ENCODE peak calls at places on chromosomes 1 and 21, in ten cellular contexts. A is hepatocyte; F is RWPE1; H is endothelial cell; Z is CD4-positive, alpha-beta T cell; T is stomach; R is nephron progenitor cell; E is thoracic aorta; W is body of pancreas; Q is Peyer's patch. C is an unnamed sample.

GRCh38 chr1:227562923-227563318 is 435 bp upstream of the ZNF678 start:
- DNase-seq in Q (no peak), A (no peak), R (no peak), E (no peak), W (no peak), T (no peak), F (no peak), Z (no peak), H (no peak), C (peak; percentile 30)

GRCh38 chr1:204359131-204359473 is 627 bp downstream of the PLEKHA6 start:
- DNase-seq in T (no peak), R (peak; percentile 25), Z (no peak), E (no peak), F (no peak), W (no peak), A (no peak), H (no peak), Q (no peak), C (no peak)

GRCh38 chr1:102434421-102434820 is 437.7 kb upstream of the OLFM3 start:
- DNase-seq in Q (no peak), T (no peak), F (no peak), Z (no peak), R (peak; percentile 31), A (peak; percentile 36), H (peak; percentile 27), E (no peak), W (no peak), C (peak; percentile 21)

GRCh38 chr1:176073524-176074157 is 133.4 kb downstream of the COP1 start:
- DNase-seq in T (no peak), Q (peak; percentile 30), F (peak; percentile 44), Z (no peak), W (peak; percentile 29), R (peak; percentile 52), E (peak; percentile 11), A (peak; percentile 83), H (peak; percentile 64), C (peak; percentile 39)

GRCh38 chr1:226125831-226126230 is 60.7 kb downstream of the ACBD3 start:
- DNase-seq in T (no peak), H (no peak), Z (no peak), E (no peak), R (no peak), F (no peak), W (no peak), Q (no peak), A (no peak), C (no peak)

GRCh38 chr21:33976980-33977720 is 61.5 kb upstream of the ATP5PO start:
- DNase-seq in Q (no peak), Z (no peak), H (no peak), T (no peak), F (no peak), R (no peak), E (no peak), W (no peak), A (no peak), C (no peak)

GRCh38 chr1:223248787-223249175 is 105.7 kb upstream of the TLR5 start:
- DNase-seq in W (no peak), T (peak; percentile 1), Z (peak; percentile 32), H (no peak), E (no peak), R (no peak), Q (no peak), A (no peak), F (no peak), C (no peak)

GRCh38 chr1:231937013-231937754 is 310.6 kb downstream of the DISC1 start:
- DNase-seq in A (peak; percentile 52), E (no peak), Q (no peak), F (no peak), T (no peak), H (no peak), R (peak; percentile 12), Z (no peak), W (peak; percentile 20), C (no peak)

GRCh38 chr1:145826030-145826429 is 2.0 kb downstream of the POLR3C start:
- DNase-seq in F (no peak), H (no peak), W (no peak), T (no peak), E (no peak), Z (no peak), Q (no peak), R (no peak), A (no peak), C (no peak)

GRCh38 chr1:237709355-237709754 is 181.4 kb downstream of the ZP4 start:
- DNase-seq in W (no peak), E (no peak), A (peak; percentile 16), T (no peak), H (no peak), F (no peak), Z (no peak), Q (no peak), R (no peak), C (no peak)

GRCh38 chr1:193614817-193615216 is 428.4 kb upstream of the B3GALT2 start:
- DNase-seq in E (no peak), Q (no peak), Z (no peak), W (no peak), A (no peak), R (no peak), T (no peak), F (no peak), H (no peak), C (no peak)

GRCh38 chr1:76068542-76068941 is 6.0 kb upstream of the ST6GALNAC3 start:
- DNase-seq in F (no peak), Q (no peak), E (no peak), W (no peak), A (no peak), R (no peak), Z (no peak), T (no peak), H (no peak), C (no peak)

GRCh38 chr1:59367269-59368006 is 70.5 kb downstream of the FGGY start:
- DNase-seq in W (peak; percentile 33), F (no peak), R (peak; percentile 10), Q (peak; percentile 19), A (peak; percentile 58), E (peak; percentile 8), Z (no peak), H (no peak), T (peak; percentile 31), C (no peak)

GRCh38 chr1:224727851-224728250 is 111.7 kb downstream of the CNIH3 start:
- DNase-seq in F (no peak), Z (no peak), A (no peak), T (no peak), H (no peak), Q (no peak), E (no peak), R (no peak), W (no peak), C (no peak)

GRCh38 chr1:159561513-159561912 is 25.7 kb upstream of the OR10J5 start:
- DNase-seq in H (no peak), T (no peak), Q (no peak), F (no peak), E (no peak), A (no peak), R (no peak), W (no peak), Z (no peak), C (no peak)

DNA sequence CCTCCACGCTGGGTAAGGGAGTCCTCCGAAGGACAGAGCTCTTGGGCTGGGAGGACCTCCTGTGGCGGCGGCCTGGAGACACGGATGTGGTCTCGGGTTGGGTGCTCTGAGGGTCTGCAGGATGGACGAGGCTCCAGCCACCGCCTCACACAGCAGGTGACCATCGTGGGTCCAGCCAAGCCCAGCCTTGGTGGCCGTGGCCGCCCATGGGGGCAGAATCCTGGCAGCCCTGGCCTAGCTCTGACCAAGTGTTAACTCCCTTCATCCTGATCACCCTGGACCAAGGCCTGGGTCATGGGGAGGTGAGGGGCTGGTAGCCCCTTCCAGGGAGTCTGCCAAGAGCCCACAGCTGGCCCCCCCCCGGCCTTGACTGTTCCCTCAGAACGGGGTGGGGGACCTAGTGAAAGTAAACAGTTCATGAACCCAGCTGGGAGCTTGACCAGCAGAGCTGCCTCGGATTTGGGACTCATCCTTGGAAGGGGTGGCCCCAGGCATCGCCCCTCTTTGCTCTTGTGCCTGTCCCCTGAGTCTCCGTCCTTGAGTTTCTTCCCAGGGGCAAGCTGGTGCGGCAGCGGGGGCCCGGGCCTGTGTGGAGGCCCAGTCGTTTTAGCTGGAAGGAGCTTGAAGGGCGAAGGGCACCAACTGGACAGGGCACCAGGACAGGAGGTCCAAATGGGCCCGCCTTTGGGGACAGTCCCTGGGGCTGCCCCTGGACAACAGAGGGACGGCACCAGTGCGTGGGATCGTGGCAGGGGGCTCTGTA is 17.8 kb downstream of the ARHGEF16 start:
- DNase-seq in H (no peak), W (no peak), Q (no peak), T (no peak), A (no peak), F (no peak), E (no peak), R (no peak), Z (no peak), C (no peak)
- TF ChIP-seq CTCF in H (no peak), W (no peak), Q (no peak), T (no peak), A (no peak), F (no peak), E (no peak), R (no peak), Z (no peak), C (no peak)

GRCh38 chr1:47561523-47562007 is 123.7 kb downstream of the FOXD2 start:
- DNase-seq in Q (no peak), T (no peak), Z (no peak), E (no peak), A (no peak), R (no peak), F (peak; percentile 80), W (no peak), H (no peak), C (no peak)
- TF ChIP-seq CTCF in Q (no peak), T (no peak), Z (no peak), E (no peak), A (no peak), R (no peak), F (no peak), W (no peak), H (no peak), C (no peak)

DNA sequence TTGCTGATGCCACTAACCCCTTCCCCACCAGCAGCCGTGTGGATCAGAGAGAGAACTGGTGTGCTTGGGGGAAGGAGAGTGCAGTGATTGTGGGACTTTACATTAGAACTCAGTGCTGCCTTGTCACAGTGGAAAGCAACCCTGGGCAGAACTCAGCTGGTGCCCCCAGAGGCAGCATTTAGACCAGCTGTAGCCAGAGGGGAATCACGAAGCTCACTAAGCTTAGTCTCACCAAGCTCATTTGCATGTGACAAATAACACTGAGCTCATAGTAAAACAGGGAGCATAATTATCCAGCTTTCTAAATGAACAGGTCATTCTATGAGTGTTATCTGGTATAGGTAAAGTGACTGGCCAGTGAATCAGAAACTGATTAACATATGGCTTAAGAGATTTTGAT is 9.8 kb upstream of the SMAP2 start:
- DNase-seq in T (no peak), H (no peak), R (no peak), W (no peak), Q (peak; percentile 56), A (no peak), F (no peak), Z (no peak), E (no peak), C (no peak)
- TF ChIP-seq CTCF in T (no peak), H (no peak), R (no peak), W (no peak), Q (no peak), A (no peak), F (no peak), Z (no peak), E (no peak), C (peak; percentile 24)

DNA sequence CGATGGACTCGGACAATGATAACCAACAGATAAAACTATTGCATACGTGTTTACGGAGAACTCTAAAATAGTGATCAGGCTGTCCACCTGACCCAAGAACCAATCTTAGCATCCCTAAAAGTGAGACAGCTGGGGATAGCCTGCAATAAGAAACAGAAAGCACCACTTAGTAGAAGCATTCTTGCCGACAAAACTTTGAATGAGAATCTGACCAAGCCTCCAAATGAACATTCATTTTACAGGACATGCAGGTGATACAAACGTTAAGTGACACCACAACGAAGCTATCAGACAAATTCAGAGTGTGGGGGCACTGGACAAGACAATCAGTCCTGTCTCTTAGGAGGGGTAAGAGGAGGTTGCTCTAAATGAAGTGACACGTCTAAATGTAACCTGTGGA is 1.2 kb downstream of the PSMG1 start:
- DNase-seq in H (no peak), E (no peak), Q (no peak), W (no peak), A (no peak), T (no peak), F (no peak), Z (no peak), R (no peak), C (no peak)
- TF ChIP-seq CTCF in H (no peak), E (no peak), Q (no peak), W (no peak), A (no peak), T (no peak), F (no peak), Z (no peak), R (no peak), C (no peak)